ENCODE peak calls at places on chromosomes 1 and 21, in ten cellular contexts. Z, Q, D, L, A, C, I, T, V and S are unnamed samples. For H3K9me3, the result is how much of the 10 kb centered on the place peaks cover.

GRCh38 chr1:204834329-204834728 is 36.3 kb upstream of the NFASC start:
- DNase-seq in C (no peak), Z (no peak), D (no peak), T (no peak), Q (no peak), A (no peak), V (no peak), I (no peak), L (no peak), S (no peak)

GRCh38 chr21:33214056-33214455 is 15.7 kb upstream of the IFNAR2 start:
- DNase-seq in I (no peak), D (no peak), V (no peak), Q (no peak), L (no peak), T (no peak), C (no peak), A (no peak), Z (no peak), S (no peak)

GRCh38 chr1:25740071-25740470 is 59.9 kb upstream of the SELENON start:
- DNase-seq in Q (no peak), C (no peak), T (no peak), D (no peak), L (no peak), Z (no peak), V (no peak), I (no peak), A (no peak), S (no peak)

GRCh38 chr21:20592482-20592881 is 405.7 kb upstream of the NCAM2 start:
- DNase-seq in I (no peak), C (no peak), T (no peak), Q (no peak), A (no peak), D (no peak), L (no peak), Z (no peak), V (no peak), S (no peak)

GRCh38 chr1:156282143-156282478 is 514 bp downstream of the SMG5 start:
- DNase-seq in Z (no peak), Q (no peak), C (no peak), V (no peak), A (no peak), L (no peak), T (no peak), D (no peak), I (no peak), S (no peak)

GRCh38 chr1:192691041-192691440 is 55.1 kb downstream of the RGS13 start:
- DNase-seq in I (no peak), C (no peak), Z (no peak), V (no peak), D (no peak), T (no peak), A (no peak), Q (no peak), L (no peak), S (no peak)

GRCh38 chr1:234683856-234684632 is 74.1 kb upstream of the IRF2BP2 start:
- DNase-seq in D (no peak), Z (peak), C (no peak), I (no peak), Q (peak), A (peak), V (no peak), L (peak), T (no peak), S (no peak)

GRCh38 chr1:235077571-235078479 is 50.8 kb downstream of the TOMM20 start:
- DNase-seq in D (peak), A (no peak), Q (peak), Z (peak), T (no peak), I (no peak), C (no peak), V (no peak), L (peak), S (no peak)

GRCh38 chr1:63799810-63800209 is 26.0 kb downstream of the ROR1 start:
- DNase-seq in L (no peak), D (no peak), C (no peak), V (no peak), Q (no peak), I (no peak), Z (no peak), A (peak), T (no peak), S (no peak)

GRCh38 chr1:21586926-21587601 is 77.8 kb downstream of the ALPL start:
- DNase-seq in D (peak), C (no peak), V (peak), T (no peak), Z (peak), Q (no peak), I (no peak), L (peak), A (peak), S (no peak)

GRCh38 chr1:228350831-228351781 is 55.5 kb downstream of the TRIM11 start:
- DNase-seq in Z (no peak), L (peak), D (no peak), C (no peak), I (no peak), Q (peak), V (no peak), A (peak), T (no peak), S (peak)

DNA sequence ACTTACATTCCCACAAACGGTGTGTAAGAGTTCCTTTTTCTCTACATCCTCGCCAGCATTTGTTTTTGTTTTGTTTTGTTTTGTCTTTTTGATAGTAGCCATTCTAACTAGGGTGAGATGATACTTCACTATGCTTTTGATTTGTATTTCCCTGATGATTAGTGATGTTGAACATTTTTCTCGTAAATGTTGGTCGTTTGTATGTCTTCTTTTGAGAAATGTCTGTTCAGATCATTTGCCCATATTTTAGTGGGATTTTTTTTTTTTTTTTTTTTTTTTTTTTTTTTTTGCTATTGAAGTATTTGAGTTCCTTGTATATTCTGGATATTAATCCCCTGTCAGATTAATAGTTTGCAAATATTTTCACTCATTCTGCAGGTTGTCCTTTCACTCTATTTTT is 19.2 kb upstream of the GPR161 start:
- DNase-seq in C (no peak), V (no peak), D (no peak), A (no peak), I (no peak), L (no peak), Q (no peak), Z (no peak), T (no peak), S (no peak)
- H3K9me3 ChIP-seq in C (under half), V (under half), D (under half), A (under half), I (under half), L (under half), Q (under half), Z (under half), T (under half), S (under half)

GRCh38 chr21:44418876-44419230 is 36.5 kb upstream of the LRRC3 start:
- DNase-seq in Z (no peak), T (no peak), V (no peak), I (no peak), L (peak), Q (peak), C (no peak), A (no peak), D (no peak), S (peak)
- H3K9me3 ChIP-seq in Z (under half), T (under half), V (half or more), I (under half), L (under half), Q (under half), C (under half), A (under half), D (under half), S (under half)

GRCh38 chr21:43749686-43750262 is 26.3 kb downstream of the CSTB start:
- DNase-seq in C (no peak), Z (no peak), A (no peak), D (no peak), V (no peak), I (no peak), L (no peak), T (no peak), Q (no peak), S (no peak)

GRCh38 chr21:43745772-43746517 is 27.0 kb downstream of the PDXK start:
- DNase-seq in Q (no peak), V (no peak), L (no peak), C (no peak), D (no peak), A (no peak), I (no peak), Z (no peak), T (no peak), S (no peak)

GRCh38 chr21:43751955-43752591 is 24.0 kb downstream of the CSTB start:
- DNase-seq in D (no peak), Z (no peak), T (no peak), Q (no peak), I (no peak), A (no peak), V (no peak), C (no peak), L (no peak), S (no peak)

GRCh38 chr21:43750339-43751033 is 25.6 kb downstream of the CSTB start:
- DNase-seq in I (no peak), C (no peak), Z (no peak), L (no peak), D (no peak), Q (no peak), A (no peak), V (no peak), T (no peak), S (no peak)

DNA sequence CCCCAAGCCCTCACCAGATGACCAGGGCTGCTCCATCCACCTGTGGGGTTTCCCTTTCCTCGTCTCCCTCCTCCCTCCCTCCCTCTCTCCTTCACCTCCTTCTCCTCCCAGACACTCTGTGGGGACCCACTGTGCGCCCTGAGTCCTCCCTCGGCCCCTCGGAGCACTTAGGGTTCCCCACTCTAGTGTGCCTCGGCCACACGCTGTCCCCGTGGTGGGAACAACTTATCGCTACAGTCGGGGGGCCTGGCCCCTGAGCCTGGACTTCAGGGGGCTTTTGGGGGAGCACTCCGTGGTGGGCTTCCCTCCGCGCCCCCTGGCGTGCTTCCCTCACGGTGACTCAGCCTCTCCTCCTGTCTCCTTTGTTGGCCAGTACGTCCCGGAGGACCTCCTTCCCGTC is 27.5 kb downstream of the CSTB start:
- DNase-seq in Q (no peak), C (no peak), A (no peak), T (no peak), V (no peak), I (no peak), L (no peak), Z (no peak), D (no peak), S (no peak)
- H3K9me3 ChIP-seq in Q (under half), C (under half), A (under half), T (under half), V (under half), I (under half), L (under half), Z (under half), D (under half), S (under half)

GRCh38 chr1:152623203-152623844 is 421 bp upstream of the LCE3A start:
- DNase-seq in D (no peak), Z (no peak), Q (no peak), C (peak), I (peak), L (no peak), V (no peak), A (no peak), T (no peak), S (no peak)
- H3K9me3 ChIP-seq in D (under half), Z (under half), Q (under half), C (under half), I (under half), L (under half), V (under half), A (under half), T (under half), S (under half)

GRCh38 chr1:199743227-199743626 is 284.3 kb upstream of the NR5A2 start:
- DNase-seq in Z (peak), D (no peak), V (no peak), C (no peak), Q (no peak), L (no peak), A (no peak), I (no peak), T (no peak), S (no peak)
- H3K9me3 ChIP-seq in Z (under half), D (under half), V (under half), C (under half), Q (under half), L (under half), A (under half), I (under half), T (under half), S (under half)

GRCh38 chr1:2807036-2807435 is 5.5 kb upstream of the TTC34 start:
- DNase-seq in L (no peak), Z (no peak), I (no peak), T (no peak), C (no peak), V (no peak), D (no peak), Q (no peak), A (no peak), S (no peak)
- H3K9me3 ChIP-seq in L (under half), Z (under half), I (under half), T (under half), C (under half), V (half or more), D (under half), Q (under half), A (under half), S (under half)

DNA sequence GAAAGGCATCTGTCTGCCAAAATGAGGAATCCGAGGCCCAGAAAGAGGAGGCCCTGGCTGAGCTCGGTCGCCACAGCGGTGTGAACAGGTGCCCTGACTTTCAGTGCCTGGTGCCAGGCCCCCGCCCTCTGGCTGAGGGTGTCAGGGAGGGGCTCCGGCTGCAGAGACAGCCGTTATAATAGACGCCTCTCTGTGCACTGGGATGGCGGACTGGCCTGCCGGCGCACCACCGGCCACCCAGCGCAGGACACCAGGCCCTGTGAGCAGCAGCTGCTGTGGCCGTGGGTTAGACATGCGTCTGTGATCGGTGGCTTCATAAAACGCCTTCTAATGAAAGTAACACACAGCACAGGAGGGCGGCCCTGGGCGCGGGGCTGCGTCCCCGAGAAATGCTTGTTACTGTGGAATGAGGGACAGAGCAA is 51.4 kb upstream of the ACTRT2 start:
- DNase-seq in D (no peak), T (no peak), L (no peak), Q (no peak), V (no peak), Z (no peak), A (no peak), I (no peak), C (no peak), S (no peak)
- H3K9me3 ChIP-seq in D (under half), T (under half), L (under half), Q (under half), V (half or more), Z (under half), A (under half), I (under half), C (under half), S (under half)

GRCh38 chr1:239985044-239985443 is 106.6 kb upstream of the FMN2 start:
- DNase-seq in Z (no peak), I (no peak), A (no peak), Q (no peak), C (peak), V (no peak), T (no peak), D (no peak), L (no peak), S (no peak)

GRCh38 chr1:239979469-239979868 is 112.2 kb upstream of the FMN2 start:
- DNase-seq in Z (no peak), I (no peak), T (no peak), Q (no peak), D (no peak), L (no peak), C (no peak), V (no peak), A (no peak), S (no peak)

GRCh38 chr1:239987103-239987745 is 104.5 kb upstream of the FMN2 start:
- DNase-seq in A (no peak), I (no peak), Q (no peak), L (no peak), V (peak), Z (peak), T (no peak), C (peak), D (no peak), S (no peak)

GRCh38 chr1:239977414-239977813 is 114.3 kb upstream of the FMN2 start:
- DNase-seq in Q (no peak), I (no peak), Z (no peak), V (no peak), L (no peak), T (no peak), C (no peak), D (no peak), A (no peak), S (no peak)

DNA sequence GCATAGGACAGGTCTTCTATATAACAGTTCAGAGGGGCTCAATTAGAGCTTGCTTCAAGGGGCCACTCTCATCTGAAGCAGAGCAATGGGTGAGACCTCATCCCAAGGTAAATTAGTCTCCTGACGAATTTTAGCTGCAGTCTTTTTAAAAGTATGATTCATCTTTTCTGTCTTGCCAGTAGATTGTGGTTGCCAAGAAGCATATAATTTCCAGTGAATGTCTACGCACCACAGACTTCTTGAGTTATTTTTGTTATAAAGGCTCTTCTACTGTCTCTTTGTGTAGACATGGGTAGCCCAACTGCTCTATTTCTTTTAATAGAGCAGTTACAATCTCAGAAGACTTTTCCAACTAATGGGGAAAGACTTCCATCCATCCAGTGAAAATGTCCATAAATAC is 108.9 kb upstream of the FMN2 start:
- DNase-seq in C (no peak), D (no peak), A (no peak), Q (no peak), V (no peak), L (no peak), I (no peak), T (no peak), Z (no peak), S (no peak)
- H3K9me3 ChIP-seq in C (under half), D (under half), A (under half), Q (under half), V (under half), L (under half), I (under half), T (under half), Z (under half), S (under half)

GRCh38 chr1:174999926-175000696 is at the start of gene CACYBP:
- DNase-seq in C (peak), A (no peak), L (no peak), D (no peak), Z (peak), V (no peak), T (no peak), Q (peak), I (peak), S (no peak)

GRCh38 chr1:175002910-175003517 is 3.3 kb downstream of the CACYBP start:
- DNase-seq in A (no peak), L (no peak), Z (no peak), C (no peak), I (no peak), V (no peak), T (no peak), Q (no peak), D (no peak), S (no peak)

GRCh38 chr1:174999216-174999925 is 376 bp upstream of the CACYBP start:
- DNase-seq in C (peak), L (peak), V (peak), Q (peak), D (peak), A (peak), Z (peak), T (peak), I (peak), S (peak)

GRCh38 chr1:174998569-174999215 is 1.1 kb upstream of the CACYBP start:
- DNase-seq in Z (peak), L (no peak), D (peak), C (peak), Q (peak), V (no peak), T (peak), A (peak), I (peak), S (peak)

GRCh38 chr1:175000697-175001187 is 995 bp downstream of the CACYBP start:
- DNase-seq in I (no peak), L (no peak), Z (peak), D (no peak), T (no peak), C (peak), V (no peak), Q (no peak), A (no peak), S (no peak)
- H3K9me3 ChIP-seq in I (under half), L (under half), Z (under half), D (under half), T (under half), C (under half), V (under half), Q (under half), A (under half), S (under half)

DNA sequence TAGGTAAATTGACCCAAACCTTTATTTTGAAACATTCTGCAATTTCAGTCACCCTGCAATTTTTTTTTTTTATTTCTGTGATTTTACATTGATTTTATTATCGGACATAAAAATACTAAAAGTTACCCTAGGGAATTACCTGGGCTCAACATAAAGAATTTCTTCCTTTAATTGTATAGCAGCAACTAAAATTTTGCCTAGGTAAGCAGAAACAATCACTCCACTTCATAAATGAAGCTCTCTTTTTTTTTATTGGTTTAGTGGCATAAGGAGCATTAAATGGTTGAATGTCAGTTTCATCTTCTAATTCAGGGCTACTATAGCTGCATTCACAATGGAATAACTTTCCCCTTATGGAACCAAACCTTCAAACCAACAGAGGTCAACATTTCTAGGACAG is 15.3 kb upstream of the OR2M4 start:
- DNase-seq in C (no peak), L (no peak), I (no peak), V (no peak), Z (no peak), A (no peak), Q (no peak), D (no peak), T (no peak), S (no peak)
- H3K9me3 ChIP-seq in C (under half), L (under half), I (under half), V (under half), Z (under half), A (under half), Q (under half), D (under half), T (under half), S (under half)